ENCODE peak calls at places on chromosomes 5 and 9, in seven cellular contexts. L, W, O, T, F, J and V are unnamed samples.

GRCh38 chr5:54832066-54832465 is 153.3 kb downstream of the ESM1 start:
- DNase-seq in T (no peak), O (no peak), L (no peak), F (no peak), W (no peak), J (no peak), V (no peak)

GRCh38 chr5:87755378-87755777 is 342.6 kb upstream of the CCNH start:
- DNase-seq in W (no peak), J (no peak), F (no peak), T (no peak), L (no peak), O (no peak), V (no peak)

GRCh38 chr9:135550344-135550918 is 4.5 kb downstream of the OBP2A start:
- DNase-seq in T (no peak), L (no peak), W (no peak), O (no peak), J (no peak), F (no peak), V (no peak)

GRCh38 chr5:39399135-39400036 is 25.4 kb downstream of the DAB2 start:
- DNase-seq in O (no peak), L (peak), W (no peak), T (peak), J (peak), F (no peak), V (no peak)

GRCh38 chr5:176578391-176578808 is 29.3 kb downstream of the CDHR2 start:
- DNase-seq in W (no peak), L (no peak), J (no peak), T (peak), F (peak), O (peak), V (no peak)

GRCh38 chr9:4796988-4797956 is 4.5 kb downstream of the RCL1 start:
- DNase-seq in O (no peak), W (no peak), F (no peak), T (peak), J (no peak), L (no peak), V (no peak)

GRCh38 chr9:114504341-114505186 is 709 bp downstream of the WHRN start:
- DNase-seq in O (peak), L (peak), F (peak), W (no peak), J (no peak), T (peak), V (no peak)

GRCh38 chr9:37925786-37926736 is 22.1 kb upstream of the SLC25A51 start:
- DNase-seq in L (no peak), T (no peak), J (no peak), W (no peak), F (no peak), O (no peak), V (no peak)

GRCh38 chr9:109307380-109308240 is 13.2 kb downstream of the EPB41L4B start:
- DNase-seq in W (no peak), T (peak), J (no peak), F (no peak), L (no peak), O (no peak), V (no peak)

GRCh38 chr5:5348135-5348534 is 74.3 kb upstream of the ICE1 start:
- DNase-seq in O (no peak), F (no peak), T (no peak), J (no peak), W (no peak), L (no peak), V (no peak)

GRCh38 chr9:20729545-20729944 is 45.5 kb downstream of the FOCAD start:
- DNase-seq in T (no peak), F (no peak), O (no peak), W (no peak), L (no peak), J (no peak), V (no peak)

GRCh38 chr5:176389114-176389768 is 690 bp downstream of the HIGD2A start:
- DNase-seq in J (no peak), O (no peak), L (no peak), T (no peak), W (peak), F (no peak), V (no peak)

GRCh38 chr5:138352722-138353549 is 451 bp downstream of the KDM3B start:
- DNase-seq in F (peak), T (peak), L (peak), W (no peak), J (no peak), O (peak), V (peak)

GRCh38 chr5:158287643-158288228 is 428.8 kb upstream of the CLINT1 start:
- DNase-seq in J (no peak), W (peak), T (peak), L (no peak), O (no peak), F (no peak), V (no peak)

GRCh38 chr5:149387081-149387611 is 8.1 kb upstream of the IL17B start:
- DNase-seq in J (no peak), F (no peak), T (no peak), O (no peak), W (no peak), L (no peak), V (no peak)

GRCh38 chr9:96232164-96232538 is 69.8 kb downstream of the HSD17B3 start:
- DNase-seq in O (no peak), J (no peak), W (no peak), T (no peak), F (no peak), L (no peak), V (no peak)

GRCh38 chr9:28435456-28435855 is 862.2 kb upstream of the C9orf72 start:
- DNase-seq in F (no peak), T (no peak), L (no peak), O (no peak), J (no peak), W (no peak), V (no peak)

GRCh38 chr5:59416441-59416840 is 477.1 kb downstream of the PDE4D start:
- DNase-seq in J (no peak), F (no peak), T (peak), W (no peak), L (no peak), O (no peak), V (no peak)

GRCh38 chr9:89445135-89445797 is 52.6 kb downstream of the SEMA4D start:
- DNase-seq in T (no peak), F (no peak), W (no peak), J (no peak), O (no peak), L (no peak), V (no peak)

GRCh38 chr5:108564441-108564840 is 182.5 kb upstream of the FBXL17 start:
- DNase-seq in W (no peak), O (no peak), L (no peak), J (no peak), T (no peak), F (no peak), V (no peak)

GRCh38 chr5:105963856-105964255 is 1706.9 kb downstream of the EFNA5 start:
- DNase-seq in O (no peak), F (no peak), T (no peak), W (no peak), L (no peak), J (no peak), V (no peak)

GRCh38 chr9:136882109-136882946 is 4.0 kb upstream of the TRAF2 start:
- DNase-seq in J (no peak), W (no peak), F (peak), L (no peak), O (peak), T (peak), V (peak)

GRCh38 chr9:16509946-16510504 is 360.4 kb downstream of the BNC2 start:
- DNase-seq in W (no peak), O (no peak), L (no peak), T (no peak), J (no peak), F (no peak), V (no peak)

GRCh38 chr5:115435776-115436712 is 108.5 kb downstream of the FEM1C start:
- DNase-seq in W (no peak), O (no peak), L (no peak), T (no peak), J (no peak), F (no peak), V (no peak)